ENCODE peak calls at places on chromosomes 11 and 22, in six cellular contexts. Z is SK-N-SH, V is HCT116, Y is PC-3, S is neural progenitor cell, M is OCI-LY7. N is an unnamed sample.

GRCh38 chr11:5626191-5626590 is 1.4 kb downstream of the TRIM34 start:
- DNase-seq in Y (no peak), M (no peak), S (no peak), Z (no peak), V (no peak), N (no peak)

GRCh38 chr11:120331301-120331966 is 4.8 kb upstream of the ARHGEF12 start:
- DNase-seq in Y (peak; percentile 95), V (no peak), Z (no peak), M (no peak), S (no peak), N (no peak)

GRCh38 chr11:79078999-79079398 is 361.8 kb downstream of the TENM4 start:
- DNase-seq in S (no peak), V (no peak), Y (no peak), M (no peak), Z (peak; percentile 73), N (no peak)

GRCh38 chr22:27022256-27022655 is 364.9 kb downstream of the MIAT start:
- DNase-seq in Y (no peak), Z (no peak), S (no peak), M (no peak), V (no peak), N (no peak)

GRCh38 chr11:45754261-45754709 is 50.7 kb upstream of the SLC35C1 start:
- DNase-seq in Y (no peak), Z (peak; percentile 39), M (no peak), S (no peak), V (no peak), N (no peak)

GRCh38 chr11:37394236-37394870 is 796.3 kb upstream of the RAG2 start:
- DNase-seq in S (no peak), Z (no peak), Y (peak; percentile 6), M (peak; percentile 3), V (no peak), N (no peak)

GRCh38 chr22:43726296-43726695 is 85.8 kb downstream of the EFCAB6 start:
- DNase-seq in M (no peak), V (no peak), S (no peak), Y (no peak), Z (no peak), N (no peak)

GRCh38 chr11:63978551-63979235 is 4.3 kb downstream of the COX8A start:
- DNase-seq in S (no peak), V (no peak), Z (no peak), M (no peak), Y (no peak), N (no peak)

GRCh38 chr11:65419773-65420481 is 2.7 kb upstream of the NEAT1 start:
- DNase-seq in V (peak; percentile 77), M (peak; percentile 75), Y (peak; percentile 91), S (peak; percentile 65), Z (peak; percentile 46), N (peak; percentile 95)

GRCh38 chr22:37019309-37020191 is at the start of the genes MPST and TST:
- DNase-seq in M (peak; percentile 86), Z (peak; percentile 97), S (peak; percentile 93), V (no peak), Y (peak; percentile 58), N (peak; percentile 59)

GRCh38 chr11:2122222-2122906 is 16.8 kb downstream of the IGF2 start:
- DNase-seq in V (no peak), Y (peak; percentile 30), S (no peak), M (no peak), Z (peak; percentile 41), N (peak; percentile 60)
- TF ChIP-seq EZH2phosphoT487 in V (no peak), Y (no peak), S (no peak), M (no peak), Z (no peak), N (no peak)

GRCh38 chr11:32826113-32826512 is 3.6 kb upstream of the PRRG4 start:
- DNase-seq in Y (no peak), S (no peak), Z (no peak), M (no peak), V (no peak), N (no peak)

GRCh38 chr11:32829157-32829679 is 509 bp upstream of the PRRG4 start:
- DNase-seq in Z (no peak), Y (peak; percentile 44), V (no peak), M (no peak), S (no peak), N (peak; percentile 82)

GRCh38 chr11:32829680-32830412 is at the start of gene PRRG4:
- DNase-seq in Z (peak; percentile 49), M (peak; percentile 4), S (peak; percentile 82), Y (peak; percentile 81), V (no peak), N (peak; percentile 86)

GRCh38 chr11:32830413-32830738 is 649 bp downstream of the PRRG4 start:
- DNase-seq in Z (no peak), V (no peak), Y (peak; percentile 69), M (no peak), S (no peak), N (peak; percentile 61)

GRCh38 chr11:32827276-32827675 is 2.5 kb upstream of the PRRG4 start:
- DNase-seq in M (no peak), V (no peak), S (no peak), Y (no peak), Z (no peak), N (no peak)
- TF ChIP-seq EZH2phosphoT487 in M (no peak), V (no peak), S (no peak), Y (no peak), Z (no peak), N (no peak)

DNA sequence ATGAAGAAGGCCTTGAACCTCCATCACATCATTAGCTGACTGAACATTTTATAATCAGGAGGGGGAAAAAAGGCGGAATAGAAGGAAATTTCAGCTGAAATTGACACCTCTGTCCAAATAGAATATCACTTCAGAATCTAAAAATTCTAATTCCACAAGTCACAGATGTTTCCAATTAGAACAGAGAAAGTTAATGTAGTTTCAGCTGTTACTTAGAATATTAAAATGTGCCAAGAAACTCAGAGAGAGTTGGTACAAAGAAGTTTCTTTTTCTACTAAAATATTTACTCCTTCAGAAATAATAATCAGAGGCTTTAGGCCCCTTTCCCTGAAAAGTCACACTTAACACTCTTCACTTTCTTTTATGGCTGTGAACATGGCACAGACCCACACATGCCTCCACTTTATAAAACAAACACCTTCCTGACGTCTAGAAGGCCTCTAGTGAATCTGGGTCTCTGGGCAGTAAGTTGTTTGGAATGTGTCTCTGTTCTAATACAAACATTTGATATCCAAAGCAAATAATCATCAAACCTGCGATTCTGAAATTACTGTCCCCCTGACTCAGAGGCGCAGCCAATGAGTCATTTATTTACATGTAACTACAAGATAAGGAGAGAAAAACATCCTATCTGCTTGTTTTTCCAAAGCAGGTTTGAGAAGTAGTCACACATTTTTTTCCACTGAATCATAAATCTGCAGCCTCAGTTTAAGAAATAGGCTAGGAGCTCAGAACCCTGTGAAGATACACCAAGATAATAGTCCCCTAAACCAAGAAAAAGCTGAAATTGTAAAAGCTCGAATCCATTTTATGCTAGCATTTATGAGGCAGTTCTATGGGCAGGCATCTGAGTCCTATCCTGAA is 148.4 kb downstream of the ME3 start:
- DNase-seq in Y (peak; percentile 95), S (no peak), V (peak; percentile 91), M (no peak), Z (no peak), N (no peak)
- TF ChIP-seq EZH2phosphoT487 in Y (no peak), S (no peak), V (no peak), M (no peak), Z (no peak), N (no peak)

DNA sequence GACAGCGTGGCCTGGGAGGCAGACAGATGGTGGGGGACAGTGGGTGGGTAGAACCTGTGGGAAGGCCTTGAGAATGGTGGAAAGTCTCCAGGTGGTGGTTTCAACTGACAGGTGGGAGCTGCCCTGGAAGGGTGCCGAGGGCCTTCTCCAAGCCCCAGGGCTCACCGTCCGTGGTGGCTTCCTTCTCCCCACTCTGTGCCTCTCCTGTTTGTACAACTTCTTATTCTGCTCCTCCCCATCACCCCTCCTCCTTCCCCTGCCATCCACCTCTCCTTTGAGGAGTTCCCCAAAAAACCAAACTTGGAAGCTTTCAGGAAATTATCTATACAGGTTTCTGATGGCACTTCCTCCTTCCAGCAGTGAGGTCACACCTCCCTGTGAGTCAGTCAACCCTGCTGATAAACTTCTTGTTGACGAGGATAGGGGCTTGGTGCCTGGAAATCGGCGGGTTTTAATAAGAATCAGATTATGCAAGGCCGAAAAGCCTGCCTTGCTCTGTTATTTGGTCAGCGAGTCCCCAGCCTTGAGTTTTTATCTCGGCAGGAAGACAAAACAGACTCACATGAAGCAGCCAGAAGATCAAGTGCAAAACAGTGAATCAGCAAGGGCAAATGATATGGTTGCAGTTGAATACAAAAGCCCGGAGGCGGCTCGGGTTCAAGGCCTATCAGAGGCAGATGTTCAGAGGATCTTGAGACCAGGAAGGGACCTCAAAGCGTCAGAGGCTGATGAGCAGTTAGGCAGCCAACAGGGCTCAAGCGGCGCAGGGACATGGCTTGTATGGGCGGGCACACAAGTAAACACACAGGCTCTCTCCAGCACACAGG is 9.5 kb upstream of the ST3GAL4 start:
- DNase-seq in S (no peak), Z (no peak), Y (peak; percentile 32), M (no peak), V (no peak), N (no peak)
- TF ChIP-seq EZH2phosphoT487 in S (no peak), Z (no peak), Y (no peak), M (no peak), V (no peak), N (no peak)

DNA sequence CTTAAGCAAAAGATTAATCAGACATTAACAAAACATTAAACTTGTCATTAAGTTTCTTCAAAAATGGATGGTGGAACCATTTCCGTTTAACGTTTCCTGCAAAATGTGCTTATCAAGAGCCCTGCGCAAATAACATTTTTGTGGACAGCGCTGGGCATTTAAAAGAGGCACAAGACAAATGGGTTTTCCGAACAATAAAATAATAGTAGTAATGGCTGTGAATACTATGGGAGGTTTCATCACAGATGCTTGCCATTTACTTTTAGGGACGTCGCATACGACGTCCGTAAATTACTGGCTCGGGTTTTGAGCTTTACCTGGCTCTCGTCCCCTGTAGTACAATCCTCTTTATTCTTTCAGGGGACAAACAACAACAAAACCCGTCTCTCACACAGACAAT is 1.0 kb downstream of the NPAT start:
- DNase-seq in M (peak; percentile 16), V (no peak), Z (no peak), Y (peak; percentile 29), S (peak; percentile 37), N (no peak)
- TF ChIP-seq EZH2phosphoT487 in M (no peak), V (no peak), Z (no peak), Y (no peak), S (no peak), N (no peak)

GRCh38 chr11:1856306-1857005 is 3.6 kb downstream of the LSP1 start:
- DNase-seq in Z (no peak), M (no peak), V (no peak), S (no peak), Y (no peak), N (no peak)

GRCh38 chr11:1853376-1854131 is 670 bp downstream of the LSP1 start:
- DNase-seq in M (peak; percentile 19), S (no peak), Z (no peak), V (no peak), Y (no peak), N (peak; percentile 19)

GRCh38 chr11:1854132-1854948 is 1.5 kb downstream of the LSP1 start:
- DNase-seq in V (no peak), Z (no peak), S (no peak), Y (no peak), M (peak; percentile 78), N (no peak)

GRCh38 chr11:1855886-1856265 is 3.0 kb downstream of the LSP1 start:
- DNase-seq in S (no peak), Z (no peak), M (no peak), V (no peak), Y (no peak), N (no peak)

GRCh38 chr11:1854949-1855885 is 2.3 kb downstream of the LSP1 start:
- DNase-seq in S (no peak), Y (no peak), M (peak; percentile 34), V (no peak), Z (no peak), N (no peak)
- TF ChIP-seq EZH2phosphoT487 in S (no peak), Y (no peak), M (no peak), V (no peak), Z (no peak), N (no peak)